ENCODE peak calls at places on chromosome 14, in four cellular contexts. F is neuronal stem cell, L is mesenchymal stem cell, H is IMR-90. G is an unnamed sample.

GRCh38 chr14:65223636-65224035 is 121.3 kb upstream of the MAX start:
- DNase-seq in H (no peak), F (no peak), L (no peak), G (no peak)

GRCh38 chr14:97021571-97022171 is 224.5 kb downstream of the VRK1 start:
- DNase-seq in H (no peak), F (no peak), L (no peak), G (peak)

GRCh38 chr14:101790232-101790631 is 28.7 kb downstream of the PPP2R5C start:
- DNase-seq in L (no peak), F (no peak), H (no peak), G (no peak)

GRCh38 chr14:24556756-24557155 is 19.3 kb downstream of the CTSG start:
- DNase-seq in L (no peak), H (peak), F (no peak), G (no peak)

GRCh38 chr14:36996857-36997590 is 175.4 kb downstream of the SLC25A21 start:
- DNase-seq in H (no peak), F (no peak), L (no peak), G (no peak)

GRCh38 chr14:104977008-104977680 is 1.0 kb downstream of the AHNAK2 start:
- DNase-seq in H (no peak), L (no peak), F (no peak), G (no peak)

GRCh38 chr14:39266589-39266870 is 32.8 kb downstream of the MIA2 start:
- DNase-seq in H (peak), L (no peak), F (no peak), G (no peak)

GRCh38 chr14:46344327-46344937 is 307.1 kb downstream of the RPL10L start:
- DNase-seq in F (peak), L (peak), H (no peak), G (peak)

GRCh38 chr14:39396448-39396847 is 35.8 kb downstream of the FBXO33 start:
- DNase-seq in F (no peak), L (peak), H (peak), G (no peak)

GRCh38 chr14:75561013-75561432 is 17.4 kb upstream of the FLVCR2 start:
- DNase-seq in F (peak), L (peak), H (peak), G (peak)

GRCh38 chr14:24837280-24838046 is 203.5 kb upstream of the GZMB start:
- DNase-seq in F (no peak), L (peak), H (peak), G (no peak)

GRCh38 chr14:25943329-25943728 is 654.5 kb downstream of the NOVA1 start:
- DNase-seq in H (no peak), F (no peak), L (no peak), G (no peak)

GRCh38 chr14:44846232-44846824 is 115.4 kb downstream of the KLHL28 start:
- DNase-seq in H (peak), L (peak), F (peak), G (no peak)

GRCh38 chr14:103504991-103505565 is 17.6 kb downstream of the CKB start:
- DNase-seq in F (no peak), L (peak), H (no peak), G (peak)

GRCh38 chr14:105537580-105538474 is 11.4 kb downstream of the TMEM121 start:
- DNase-seq in L (no peak), H (no peak), F (no peak), G (peak)

GRCh38 chr14:49960453-49960852 is 67.6 kb downstream of the ARF6 start:
- DNase-seq in L (no peak), F (no peak), H (no peak), G (no peak)

GRCh38 chr14:24411468-24412454 is 13.0 kb downstream of the NYNRIN start:
- DNase-seq in L (peak), F (peak), H (peak), G (peak)

GRCh38 chr14:99757331-99758070 is 35.7 kb upstream of the EML1 start:
- DNase-seq in L (peak), F (no peak), H (peak), G (no peak)

GRCh38 chr14:87049886-87050820 is 942.8 kb downstream of the GALC start:
- DNase-seq in F (no peak), L (peak), H (peak), G (peak)

GRCh38 chr14:98233656-98234055 is 1038.3 kb downstream of the BCL11B start:
- DNase-seq in F (peak), H (no peak), L (no peak), G (no peak)

GRCh38 chr14:38204717-38205115 is 3.0 kb upstream of the SSTR1 start:
- DNase-seq in F (no peak), H (no peak), L (no peak), G (no peak)

GRCh38 chr14:64502476-64503183 is 1.0 kb downstream of the ZBTB25 start:
- DNase-seq in H (peak), L (no peak), F (no peak), G (no peak)

GRCh38 chr14:63134801-63135200 is 69.4 kb upstream of the RHOJ start:
- DNase-seq in L (peak), F (peak), H (peak), G (no peak)

GRCh38 chr14:33938131-33938949 is 12.5 kb downstream of the EGLN3 start:
- DNase-seq in H (no peak), F (no peak), L (peak), G (peak)
- H2AFZ ChIP-seq in H (no peak), F (peak), L (no peak), G (no peak)

GRCh38 chr14:73739174-73739898 is 25.2 kb upstream of the PNMA1 start:
- DNase-seq in H (no peak), F (no peak), L (no peak), G (peak)
- H2BK5ac ChIP-seq in H (no peak), F (no peak), L (no peak), G (no peak)

GRCh38 chr14:20472566-20473206 is 3.5 kb downstream of the PNP start:
- DNase-seq in F (no peak), H (no peak), L (no peak), G (no peak)

GRCh38 chr14:20468773-20469241 is 399 bp upstream of the PNP start:
- DNase-seq in F (no peak), H (no peak), L (no peak), G (no peak)

GRCh38 chr14:20469242-20469889 is at the start of gene PNP:
- DNase-seq in F (peak), H (peak), L (peak), G (peak)

DNA sequence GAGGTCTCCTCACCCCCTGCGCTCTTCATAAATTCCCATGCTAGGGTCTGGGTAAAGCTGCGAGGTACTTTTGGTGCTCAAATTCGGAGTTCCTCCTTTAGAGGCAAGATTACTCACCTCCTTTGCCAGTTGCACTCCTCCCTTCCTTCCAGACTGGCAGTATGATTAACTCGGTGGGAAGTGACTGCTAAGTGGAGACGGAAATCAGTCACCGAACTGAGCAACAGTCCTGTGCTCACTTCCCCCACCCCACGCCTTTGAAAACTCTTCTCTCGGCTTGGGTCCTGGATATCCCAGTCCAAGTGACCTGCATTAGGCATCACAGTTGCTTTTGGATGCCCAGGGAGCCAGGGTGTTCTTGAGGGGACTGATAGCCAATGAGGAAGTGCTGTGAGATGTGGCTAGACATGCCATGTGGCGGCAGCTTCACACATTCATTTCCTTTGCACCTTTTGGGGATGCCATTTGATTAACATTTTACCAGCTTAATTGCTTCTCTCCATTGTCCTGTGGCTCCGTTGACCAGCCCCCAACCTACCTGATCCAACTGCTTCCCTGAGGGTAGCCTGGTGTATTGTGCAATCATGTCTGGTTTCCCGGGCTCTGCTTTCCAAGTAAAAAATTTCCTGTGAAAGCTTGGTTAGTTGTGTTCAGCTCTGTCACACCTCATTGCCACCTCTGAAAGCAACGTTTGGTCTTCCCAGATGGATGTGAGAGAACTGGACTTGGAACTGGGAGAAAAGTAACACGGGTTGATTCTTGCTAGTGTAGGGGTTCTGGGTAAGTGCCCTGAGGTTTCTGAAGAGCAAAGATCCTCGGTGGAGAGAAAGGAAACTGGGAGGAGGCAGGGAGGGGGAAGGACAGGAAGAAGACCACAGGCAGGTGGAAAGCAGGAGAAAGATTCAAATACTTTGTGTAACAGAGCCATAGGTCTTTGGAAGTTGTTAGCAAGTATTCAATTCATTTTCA is 968 bp downstream of the PNP start:
- DNase-seq in F (no peak), L (peak), H (peak), G (peak)
- H2AFZ ChIP-seq in F (peak), L (peak), H (peak), G (no peak)

GRCh38 chr14:68631691-68632590 is 160.9 kb downstream of the ZFP36L1 start:
- DNase-seq in L (peak), F (no peak), H (no peak), G (peak)

GRCh38 chr14:68632591-68632895 is 160.3 kb downstream of the ZFP36L1 start:
- DNase-seq in F (no peak), L (no peak), H (no peak), G (no peak)

GRCh38 chr14:68634346-68634745 is 158.5 kb downstream of the ZFP36L1 start:
- DNase-seq in L (no peak), F (no peak), H (no peak), G (peak)

GRCh38 chr14:68634874-68635601 is 157.8 kb downstream of the ZFP36L1 start:
- DNase-seq in L (no peak), F (no peak), H (no peak), G (no peak)

GRCh38 chr14:68633131-68633991 is 159.5 kb downstream of the ZFP36L1 start:
- DNase-seq in F (no peak), L (no peak), H (no peak), G (peak)
- H2BK5ac ChIP-seq in F (no peak), L (no peak), H (peak), G (no peak)

GRCh38 chr14:94472842-94473241 is 3.2 kb downstream of the SERPINA9 start:
- DNase-seq in F (no peak), H (no peak), L (no peak), G (peak)

GRCh38 chr14:94474581-94475031 is 1.4 kb downstream of the SERPINA9 start:
- DNase-seq in F (no peak), L (no peak), H (peak), G (peak)

GRCh38 chr14:94471045-94471444 is 5.0 kb downstream of the SERPINA9 start:
- DNase-seq in H (no peak), L (no peak), F (no peak), G (no peak)

GRCh38 chr14:94476018-94476417 is at the start of gene SERPINA9:
- DNase-seq in H (no peak), F (no peak), L (no peak), G (peak)

DNA sequence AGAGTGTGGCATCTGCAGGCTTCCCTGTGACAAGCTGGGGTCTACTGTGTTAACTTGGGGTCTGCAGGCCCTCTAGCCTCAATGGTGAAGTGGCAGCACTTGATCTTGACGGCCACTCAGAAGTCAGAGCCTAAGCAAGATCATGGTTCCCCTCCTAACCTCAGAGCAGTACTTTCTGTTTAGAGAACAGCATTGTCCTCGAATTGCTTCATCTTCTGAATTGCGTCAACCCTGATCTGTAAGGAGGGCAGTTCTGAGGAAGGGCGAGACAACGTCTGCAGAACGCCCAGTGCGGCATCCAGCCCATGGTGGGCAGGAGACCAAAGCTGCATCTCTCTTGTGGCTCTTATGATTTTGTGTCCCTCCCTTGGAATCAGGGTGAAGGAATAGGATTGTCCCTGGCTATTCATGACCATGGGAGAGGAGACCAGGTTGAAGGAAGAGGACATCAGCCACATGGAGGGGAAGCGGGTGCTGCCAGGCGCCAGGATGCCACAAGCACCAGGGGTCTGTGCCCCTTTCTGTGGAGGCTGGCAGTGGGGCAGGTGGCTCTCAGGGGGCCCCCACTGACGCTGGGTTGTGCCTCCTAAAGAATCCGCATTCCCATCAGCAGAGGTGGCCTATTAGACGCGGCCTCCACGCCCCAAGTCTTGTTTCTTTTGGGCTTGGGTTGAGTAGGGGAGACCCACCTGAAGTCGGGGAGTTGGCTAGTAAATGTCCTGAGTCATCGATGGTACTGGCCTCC is 2.2 kb downstream of the SERPINA9 start:
- DNase-seq in L (no peak), F (no peak), H (no peak), G (peak)
- H2AFZ ChIP-seq in L (no peak), F (no peak), H (no peak), G (no peak)

G was measured in H9.